ENCODE peak calls at places on chromosome 6, in nine cellular contexts. J, T, V, R, Y, A, C, Z and K are unnamed samples.

GRCh38 chr6:52127957-52128356 is 40.5 kb upstream of the PKHD1 start:
- DNase-seq in Z (no peak), C (no peak), A (no peak), T (no peak), R (peak), V (no peak), J (no peak), Y (no peak), K (no peak)

GRCh38 chr6:132357120-132357519 is 44.2 kb downstream of the MOXD1 start:
- DNase-seq in Z (no peak), A (peak), C (peak), T (no peak), J (no peak), R (no peak), Y (no peak), V (no peak), K (peak)

GRCh38 chr6:88636871-88637270 is 326.5 kb downstream of the RNGTT start:
- DNase-seq in V (no peak), R (no peak), Z (no peak), J (no peak), C (no peak), A (no peak), Y (no peak), T (no peak), K (no peak)

GRCh38 chr6:155974967-155975366 is 519.3 kb upstream of the NOX3 start:
- DNase-seq in T (no peak), Y (no peak), R (no peak), C (no peak), V (no peak), A (no peak), Z (no peak), J (no peak), K (no peak)

GRCh38 chr6:53734473-53735299 is 60.1 kb upstream of the LRRC1 start:
- DNase-seq in T (no peak), V (peak), A (peak), C (peak), J (peak), R (peak), Y (no peak), Z (peak), K (no peak)

GRCh38 chr6:2760882-2761842 is 4.0 kb upstream of the WRNIP1 start:
- DNase-seq in A (no peak), Z (no peak), J (no peak), Y (no peak), T (no peak), C (no peak), V (no peak), R (peak), K (no peak)

GRCh38 chr6:15038013-15038791 is 207.7 kb upstream of the JARID2 start:
- DNase-seq in T (no peak), R (no peak), C (no peak), Z (no peak), J (no peak), A (no peak), Y (no peak), V (no peak), K (no peak)

GRCh38 chr6:8506123-8506522 is 70.8 kb upstream of the SLC35B3 start:
- DNase-seq in Z (no peak), R (no peak), V (no peak), T (no peak), J (no peak), Y (no peak), C (no peak), A (no peak), K (no peak)

GRCh38 chr6:89243331-89243629 is 26.1 kb upstream of the GABRR1 start:
- DNase-seq in J (no peak), V (no peak), Z (no peak), R (no peak), A (no peak), Y (no peak), T (no peak), C (peak), K (no peak)

GRCh38 chr6:35498407-35499045 is 1.6 kb upstream of the TEAD3 start:
- DNase-seq in T (no peak), Z (no peak), V (no peak), J (no peak), C (no peak), A (no peak), R (peak), Y (no peak), K (no peak)

GRCh38 chr6:116087437-116088027 is 13.1 kb upstream of the NT5DC1 start:
- DNase-seq in Y (no peak), J (no peak), Z (no peak), R (peak), C (peak), A (peak), V (no peak), T (no peak), K (no peak)

GRCh38 chr6:4936681-4937041 is 67.2 kb downstream of the RPP40 start:
- DNase-seq in J (peak), Y (peak), R (peak), T (no peak), A (no peak), C (peak), V (peak), Z (peak), K (no peak)

GRCh38 chr6:105814745-105815536 is 271.2 kb upstream of the PRDM1 start:
- DNase-seq in V (no peak), R (no peak), C (no peak), J (no peak), A (no peak), T (no peak), Z (no peak), Y (no peak), K (no peak)

GRCh38 chr6:12327391-12327790 is 37.2 kb downstream of the EDN1 start:
- DNase-seq in A (no peak), V (no peak), T (no peak), C (peak), Y (no peak), Z (no peak), J (no peak), R (peak), K (no peak)

GRCh38 chr6:6646859-6647258 is 58.3 kb downstream of the LY86 start:
- DNase-seq in T (no peak), J (no peak), A (no peak), R (no peak), Y (no peak), V (no peak), C (no peak), Z (no peak), K (no peak)

GRCh38 chr6:108874470-108875160 is 26.4 kb downstream of the ARMC2 start:
- DNase-seq in T (no peak), V (peak), J (no peak), Y (no peak), A (no peak), R (peak), Z (no peak), C (peak), K (no peak)

GRCh38 chr6:142155895-142156757 is 9.1 kb downstream of the VTA1 start:
- DNase-seq in Y (peak), V (no peak), A (no peak), C (peak), T (no peak), R (peak), J (peak), Z (no peak), K (no peak)